ENCODE peak calls at places on chromosome 1, in seven cellular contexts. T is lower leg skin, N is OCI-LY7, C is sigmoid colon, S is dorsolateral prefrontal cortex, H is colonic mucosa, F is GM23338. A is an unnamed sample.

GRCh38 chr1:202643397-202644218 is 66.6 kb downstream of the SYT2 start:
- DNase-seq in T (no peak), N (no peak), C (no peak), S (no peak), H (no peak), F (peak; percentile 72), A (no peak)

GRCh38 chr1:210496063-210496462 is 167.4 kb downstream of the HHAT start:
- DNase-seq in T (no peak), N (no peak), C (no peak), S (peak; percentile 62), H (no peak), F (no peak), A (no peak)

GRCh38 chr1:232900818-232901217 is 49.6 kb upstream of the NTPCR start:
- DNase-seq in T (no peak), N (no peak), C (no peak), S (no peak), H (no peak), F (no peak), A (no peak)

GRCh38 chr1:112833806-112834205 is 118.7 kb upstream of the PPM1J start:
- DNase-seq in T (no peak), N (no peak), C (no peak), S (no peak), H (no peak), F (no peak), A (no peak)

GRCh38 chr1:218347316-218347712 is 2.2 kb downstream of the TGFB2 start:
- DNase-seq in T (no peak), N (no peak), C (peak; percentile 71), S (no peak), H (no peak), F (peak; percentile 79), A (no peak)

GRCh38 chr1:1298861-1299685 is 8.7 kb downstream of the ACAP3 start:
- DNase-seq in T (no peak), N (no peak), C (no peak), S (peak; percentile 97), H (no peak), F (peak; percentile 94), A (no peak)

GRCh38 chr1:10806966-10807365 is 10.5 kb upstream of the CASZ1 start:
- DNase-seq in T (no peak), N (no peak), C (no peak), S (no peak), H (no peak), F (no peak), A (no peak)

GRCh38 chr1:27979151-27979858 is 19.5 kb downstream of the XKR8 start:
- DNase-seq in T (no peak), N (peak; percentile 70), C (no peak), S (no peak), H (no peak), F (peak; percentile 57), A (no peak)

GRCh38 chr1:2226525-2227340 is 1.4 kb upstream of the SKI start:
- DNase-seq in T (peak; percentile 91), N (no peak), C (peak; percentile 78), S (no peak), H (no peak), F (peak; percentile 64), A (peak; percentile 21)

GRCh38 chr1:56045062-56045461 is 534.3 kb downstream of the PLPP3 start:
- DNase-seq in T (no peak), N (no peak), C (no peak), S (no peak), H (no peak), F (no peak), A (no peak)

GRCh38 chr1:119711804-119712341 is at the start of gene PHGDH:
- DNase-seq in T (peak; percentile 93), N (peak; percentile 86), C (peak; percentile 87), S (peak; percentile 64), H (peak; percentile 68), F (peak; percentile 96), A (no peak)

GRCh38 chr1:81158592-81158991 is 642.1 kb upstream of the ADGRL2 start:
- DNase-seq in T (no peak), N (no peak), C (no peak), S (no peak), H (no peak), F (no peak), A (no peak)

GRCh38 chr1:30740952-30741894 is 16.4 kb downstream of the LAPTM5 start:
- DNase-seq in T (no peak), N (no peak), C (no peak), S (no peak), H (no peak), F (no peak), A (no peak)

DNA sequence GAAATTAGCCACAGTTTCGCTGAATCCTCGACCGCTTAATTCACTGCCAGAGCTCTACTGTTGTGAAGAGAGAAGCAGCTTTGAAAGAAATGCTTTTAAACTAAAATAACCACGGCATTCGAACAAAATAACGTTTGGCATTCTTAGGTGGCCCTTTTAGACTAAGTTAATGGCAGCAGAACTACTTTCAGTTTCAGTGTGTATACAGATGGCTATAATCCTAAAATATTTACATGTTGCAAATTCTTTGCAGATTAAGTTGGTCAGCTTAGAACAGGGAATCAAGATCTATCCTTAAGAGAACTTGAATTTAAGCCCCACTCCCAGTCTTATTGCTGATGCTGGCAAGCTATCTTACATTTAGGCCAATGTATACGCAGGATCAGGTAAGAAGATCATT is 62.7 kb downstream of the ADSS2 start:
- DNase-seq in T (no peak), N (no peak), C (no peak), S (no peak), H (no peak), F (no peak), A (no peak)
- H3K4me3 ChIP-seq in T (no peak overlapping the region), N (no peak overlapping the region), C (no peak overlapping the region), S (peak overlapping the region; percentile 22), H (no peak overlapping the region), F (no peak overlapping the region), A (no peak overlapping the region)

DNA sequence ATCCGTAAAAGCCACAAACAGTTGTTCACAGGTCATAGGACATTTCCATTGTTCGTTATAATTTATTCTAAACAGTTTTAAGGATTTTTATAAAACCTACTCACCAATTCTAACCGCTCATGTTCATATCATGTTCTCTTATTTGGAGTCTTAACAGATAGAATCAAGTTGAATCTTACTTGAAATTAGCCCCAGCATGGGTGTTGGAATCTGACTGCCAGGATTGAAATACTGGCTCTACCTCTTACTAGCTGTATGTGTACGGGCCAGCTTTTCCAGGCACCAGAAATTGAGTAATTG is 78.2 kb upstream of the GPR88 start:
- DNase-seq in T (no peak), N (no peak), C (no peak), S (no peak), H (no peak), F (no peak), A (no peak)
- TF ChIP-seq CTCF in T (no peak), N (peak; percentile 47), C (no peak), S (peak; percentile 23), H (peak; percentile 6), F (no peak), A (no peak)

GRCh38 chr1:21308330-21308729 is 18.1 kb upstream of the ECE1 start:
- DNase-seq in T (no peak), N (no peak), C (peak; percentile 93), S (no peak), H (no peak), F (no peak), A (no peak)
- H3K4me3 ChIP-seq in T (no peak overlapping the region), N (no peak overlapping the region), C (no peak overlapping the region), S (no peak overlapping the region), H (no peak overlapping the region), F (no peak overlapping the region), A (no peak overlapping the region)

GRCh38 chr1:107935396-107936064 is 29.4 kb downstream of the VAV3 start:
- DNase-seq in T (no peak), N (peak; percentile 70), C (no peak), S (no peak), H (no peak), F (no peak), A (no peak)
- TF ChIP-seq CTCF in T (no peak), N (peak; percentile 48), C (no peak), S (no peak), H (no peak), F (no peak), A (no peak)

GRCh38 chr1:107666493-107666892 is 298.5 kb downstream of the VAV3 start:
- DNase-seq in T (no peak), N (no peak), C (no peak), S (no peak), H (peak; percentile 49), F (no peak), A (no peak)
- H3K4me3 ChIP-seq in T (no peak overlapping the region), N (no peak overlapping the region), C (no peak overlapping the region), S (no peak overlapping the region), H (no peak overlapping the region), F (no peak overlapping the region), A (no peak overlapping the region)

GRCh38 chr1:110148961-110149360 is 1.3 kb upstream of the SLC6A17 start:
- DNase-seq in T (no peak), N (peak; percentile 13), C (no peak), S (no peak), H (no peak), F (peak; percentile 56), A (no peak)
- TF ChIP-seq CTCF in T (no peak), N (peak; percentile 75), C (no peak), S (no peak), H (no peak), F (peak; percentile 72), A (no peak)

GRCh38 chr1:230641346-230641745 is 935 bp upstream of the COG2 start:
- DNase-seq in T (no peak), N (no peak), C (no peak), S (no peak), H (no peak), F (no peak), A (no peak)

GRCh38 chr1:230641900-230642262 is 400 bp upstream of the COG2 start:
- DNase-seq in T (peak; percentile 84), N (no peak), C (no peak), S (peak; percentile 31), H (no peak), F (peak; percentile 84), A (no peak)

GRCh38 chr1:230646710-230647302 is 4.5 kb downstream of the COG2 start:
- DNase-seq in T (no peak), N (no peak), C (no peak), S (no peak), H (no peak), F (no peak), A (no peak)

GRCh38 chr1:230642263-230642959 is at the start of gene COG2:
- DNase-seq in T (peak; percentile 98), N (peak; percentile 95), C (peak; percentile 96), S (peak; percentile 88), H (peak; percentile 95), F (peak; percentile 95), A (peak; percentile 96)

GRCh38 chr1:230643887-230644286 is 1.6 kb downstream of the COG2 start:
- DNase-seq in T (no peak), N (peak; percentile 35), C (no peak), S (no peak), H (no peak), F (no peak), A (no peak)
- H3K4me3 ChIP-seq in T (no peak overlapping the region), N (peak overlapping the region; percentile 82), C (no peak overlapping the region), S (peak overlapping the region; percentile 77), H (peak overlapping the region; percentile 86), F (peak overlapping the region; percentile 100), A (peak overlapping the region; percentile 12)

DNA sequence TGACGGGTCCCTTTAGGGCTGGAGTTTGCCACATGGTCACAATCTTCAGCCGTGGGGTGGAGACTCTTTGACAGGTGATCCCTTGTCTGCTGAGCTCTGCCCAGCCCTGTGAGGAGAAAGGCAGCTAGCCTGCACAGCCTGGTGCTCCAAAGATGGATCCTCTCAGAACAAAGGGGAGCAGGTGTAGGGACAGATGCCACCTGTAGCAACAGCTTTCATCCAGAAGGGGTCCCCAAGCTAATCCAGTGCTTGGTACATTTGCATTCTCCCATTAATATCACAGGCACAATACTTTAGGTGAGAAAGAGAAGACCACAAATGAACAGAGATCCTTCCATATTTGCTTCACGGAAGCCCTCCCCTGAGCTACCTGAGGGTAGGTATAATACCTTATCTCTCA is 93.2 kb downstream of the CCDC185 start:
- DNase-seq in T (no peak), N (no peak), C (no peak), S (no peak), H (no peak), F (peak; percentile 32), A (no peak)
- TF ChIP-seq CTCF in T (no peak), N (peak; percentile 30), C (no peak), S (no peak), H (no peak), F (peak; percentile 42), A (no peak)